ENCODE peak calls at places on chromosomes 1 and 21, in four cellular contexts. F, A, L and B are unnamed samples.
A peak's percentile ranks its signal among the peaks of the same experiment; 100 is the strongest.

GRCh38 chr1:206790502-206791250 is 18.4 kb upstream of the IL10 start:
- DNase-seq in F (no peak), A (no peak), L (no peak), B (no peak)

GRCh38 chr1:185565314-185565713 is 168.9 kb upstream of the HMCN1 start:
- DNase-seq in F (no peak), A (no peak), L (no peak), B (no peak)

GRCh38 chr1:29801561-29801973 is 565.2 kb downstream of the PTPRU start:
- DNase-seq in F (peak; percentile 26), A (no peak), L (no peak), B (no peak)

GRCh38 chr1:237814319-237814924 is 76.3 kb downstream of the ZP4 start:
- DNase-seq in F (no peak), A (no peak), L (no peak), B (no peak)

GRCh38 chr1:68301538-68301937 is 69.2 kb upstream of the WLS start:
- DNase-seq in F (no peak), A (no peak), L (no peak), B (no peak)

GRCh38 chr1:6077919-6078318 is 32.2 kb downstream of the KCNAB2 start:
- DNase-seq in F (no peak), A (no peak), L (no peak), B (no peak)

GRCh38 chr1:206634365-206635079 is 814 bp upstream of the DYRK3 start:
- DNase-seq in F (peak; percentile 92), A (peak; percentile 56), L (peak; percentile 95), B (peak; percentile 96)

GRCh38 chr1:15684042-15684461 is at the start of gene PLEKHM2:
- DNase-seq in F (peak; percentile 53), A (peak; percentile 4), L (no peak), B (peak; percentile 77)

GRCh38 chr1:51843948-51844347 is 34.6 kb downstream of the NRDC start:
- DNase-seq in F (no peak), A (peak; percentile 4), L (no peak), B (no peak)

GRCh38 chr21:43352568-43353281 is 74.2 kb downstream of the SIK1 start:
- DNase-seq in F (no peak), A (no peak), L (no peak), B (no peak)

GRCh38 chr1:64282353-64282752 is 78.9 kb downstream of the UBE2U start:
- DNase-seq in F (no peak), A (no peak), L (no peak), B (peak; percentile 54)